ENCODE peak calls at places on chromosomes 13 and 19, in five cellular contexts. K is H9, L is IMR-90, J is mesendoderm, M is H1. H is an unnamed sample.

GRCh38 chr13:96984061-96984508 is 10.2 kb downstream of the OXGR1 start:
- DNase-seq in K (peak; percentile 53), L (no peak), J (peak; percentile 68), M (no peak), H (peak; percentile 96)

GRCh38 chr19:52028027-52028779 is at the start of gene ZNF614:
- DNase-seq in K (peak; percentile 86), L (peak; percentile 86), J (peak; percentile 94), M (peak; percentile 95), H (peak; percentile 88)

GRCh38 chr13:111429064-111429558 is 108.7 kb downstream of the TEX29 start:
- DNase-seq in K (peak; percentile 82), L (peak; percentile 18), J (peak; percentile 71), M (peak; percentile 88), H (peak; percentile 69)

GRCh38 chr19:42567567-42567966 is 27.2 kb downstream of the CEACAM8 start:
- DNase-seq in K (no peak), L (no peak), J (no peak), M (no peak), H (no peak)

GRCh38 chr13:41465215-41465907 is 8.0 kb downstream of the RGCC start:
- DNase-seq in K (no peak), L (peak; percentile 94), J (no peak), M (no peak), H (peak; percentile 37)

GRCh38 chr13:100721885-100722512 is 47.4 kb upstream of the TMTC4 start:
- DNase-seq in K (peak; percentile 56), L (peak; percentile 50), J (peak; percentile 61), M (peak; percentile 82), H (peak; percentile 79)

GRCh38 chr19:55605637-55606470 is at the start of gene ZNF865:
- DNase-seq in K (peak; percentile 85), L (peak; percentile 87), J (peak; percentile 97), M (peak; percentile 72), H (peak; percentile 85)

GRCh38 chr13:85140192-85140591 is 659.0 kb downstream of the SLITRK6 start:
- DNase-seq in K (no peak), L (no peak), J (peak; percentile 32), M (no peak), H (no peak)

GRCh38 chr13:63088226-63088625 is 1672.6 kb upstream of the PCDH20 start:
- DNase-seq in K (no peak), L (peak; percentile 59), J (no peak), M (no peak), H (no peak)

GRCh38 chr13:49457221-49457620 is 13.1 kb downstream of the SETDB2 start:
- DNase-seq in K (no peak), L (peak; percentile 63), J (no peak), M (no peak), H (no peak)

GRCh38 chr19:16372065-16372915 is 47.7 kb downstream of the KLF2 start:
- DNase-seq in K (no peak), L (no peak), J (no peak), M (no peak), H (no peak)

GRCh38 chr19:51676566-51677083 is 16.5 kb upstream of the SPACA6 start:
- DNase-seq in K (no peak), L (no peak), J (no peak), M (no peak), H (no peak)

GRCh38 chr13:106612688-106613087 is 44.8 kb upstream of the ARGLU1 start:
- DNase-seq in K (no peak), L (peak; percentile 59), J (no peak), M (no peak), H (no peak)

GRCh38 chr19:39067104-39067503 is 17.1 kb upstream of the ACP7 start:
- DNase-seq in K (no peak), L (no peak), J (no peak), M (no peak), H (no peak)

GRCh38 chr13:74868044-74868443 is 613.9 kb downstream of the TBC1D4 start:
- DNase-seq in K (no peak), L (no peak), J (no peak), M (no peak), H (no peak)

GRCh38 chr13:106277483-106278154 is 257.8 kb downstream of the EFNB2 start:
- DNase-seq in K (no peak), L (no peak), J (peak; percentile 7), M (no peak), H (no peak)

GRCh38 chr13:94708971-94709614 is 3.3 kb downstream of the SOX21 start:
- DNase-seq in K (no peak), L (no peak), J (no peak), M (no peak), H (no peak)

GRCh38 chr19:31675187-31675913 is 326.1 kb upstream of the TSHZ3 start:
- DNase-seq in K (no peak), L (peak; percentile 59), J (no peak), M (no peak), H (no peak)

GRCh38 chr19:49327878-49328544 is 3.0 kb upstream of the SLC6A16 start:
- DNase-seq in K (peak; percentile 51), L (peak; percentile 23), J (peak; percentile 63), M (no peak), H (peak; percentile 29)

GRCh38 chr19:49057636-49058234 is at the start of gene CGB7:
- DNase-seq in K (peak; percentile 83), L (peak; percentile 35), J (peak; percentile 69), M (peak; percentile 92), H (peak; percentile 62)

GRCh38 chr19:19526581-19527370 is 1.9 kb upstream of the YJEFN3 start:
- DNase-seq in K (no peak), L (no peak), J (no peak), M (no peak), H (no peak)

GRCh38 chr13:75587679-75588078 is 38.1 kb downstream of the UCHL3 start:
- DNase-seq in K (peak; percentile 32), L (peak; percentile 4), J (peak; percentile 86), M (no peak), H (no peak)

GRCh38 chr19:11662278-11662677 is 65.0 kb downstream of the ZNF627 start:
- DNase-seq in K (no peak), L (no peak), J (no peak), M (no peak), H (no peak)

GRCh38 chr13:113742000-113742441 is 17.0 kb upstream of the TMEM255B start:
- DNase-seq in K (peak; percentile 63), L (peak; percentile 50), J (peak; percentile 50), M (no peak), H (no peak)

GRCh38 chr19:1327125-1327524 is 41.5 kb downstream of the EFNA2 start:
- DNase-seq in K (no peak), L (no peak), J (no peak), M (no peak), H (no peak)

GRCh38 chr13:20457670-20458069 is 68.0 kb downstream of the CRYL1 start:
- DNase-seq in K (no peak), L (no peak), J (no peak), M (no peak), H (no peak)

GRCh38 chr13:33676700-33677048 is 141.3 kb upstream of the RFC3 start:
- DNase-seq in K (no peak), L (peak; percentile 21), J (peak; percentile 37), M (no peak), H (peak; percentile 49)

GRCh38 chr19:3161453-3161852 is 17.1 kb upstream of the S1PR4 start:
- DNase-seq in K (no peak), L (peak; percentile 43), J (no peak), M (no peak), H (no peak)

DNA sequence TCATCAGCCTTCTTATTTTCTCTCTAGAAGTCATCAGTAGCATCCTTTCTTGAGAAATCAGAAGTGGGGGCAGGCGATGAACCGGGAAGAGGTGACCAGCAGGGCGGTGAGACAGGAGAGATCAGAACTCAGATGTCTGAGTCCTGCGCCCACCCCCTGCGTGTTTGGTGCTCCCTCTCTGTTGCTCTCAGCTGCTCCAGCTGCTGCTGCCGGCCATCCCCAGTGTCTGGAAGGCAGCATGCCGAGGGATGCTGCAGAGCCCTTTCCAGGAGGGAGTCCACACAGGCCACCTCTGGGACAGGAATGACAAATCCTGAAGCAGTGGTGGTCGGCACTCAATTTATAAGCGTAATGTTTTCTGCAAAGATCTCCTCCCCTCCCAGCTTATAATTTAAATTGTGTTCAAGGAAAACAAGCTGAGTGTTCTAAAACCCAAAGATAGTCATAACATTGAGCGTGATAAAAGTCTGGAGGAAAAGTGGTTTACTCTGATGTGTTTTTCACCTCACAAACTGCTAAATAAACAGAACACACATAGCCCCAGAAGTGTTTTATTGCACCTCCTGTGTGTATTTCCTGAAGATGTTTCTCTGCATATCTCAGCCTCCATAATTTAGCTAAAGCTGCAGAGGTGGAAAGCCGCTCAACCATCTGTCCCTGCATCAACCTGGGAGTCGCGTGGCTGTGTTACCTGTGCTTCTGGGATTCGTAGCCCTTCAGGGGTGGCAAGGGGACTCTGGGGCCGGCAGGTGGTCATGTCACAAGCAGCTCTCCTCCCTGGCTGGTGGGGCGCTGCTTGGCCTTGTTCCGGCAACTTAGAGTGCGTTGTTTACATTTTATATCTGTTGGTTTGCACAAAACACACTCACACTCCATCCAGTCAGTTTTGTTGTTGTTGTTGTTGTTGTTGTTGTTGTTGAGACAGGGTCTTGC is 191.2 kb downstream of the USP12 start:
- DNase-seq in K (no peak), L (no peak), J (no peak), M (no peak), H (no peak)
- H3K4ac ChIP-seq in K (no peak overlapping the region), L (peak overlapping the region; percentile 42), J (no peak overlapping the region), M (no peak overlapping the region), H (no peak overlapping the region)

DNA sequence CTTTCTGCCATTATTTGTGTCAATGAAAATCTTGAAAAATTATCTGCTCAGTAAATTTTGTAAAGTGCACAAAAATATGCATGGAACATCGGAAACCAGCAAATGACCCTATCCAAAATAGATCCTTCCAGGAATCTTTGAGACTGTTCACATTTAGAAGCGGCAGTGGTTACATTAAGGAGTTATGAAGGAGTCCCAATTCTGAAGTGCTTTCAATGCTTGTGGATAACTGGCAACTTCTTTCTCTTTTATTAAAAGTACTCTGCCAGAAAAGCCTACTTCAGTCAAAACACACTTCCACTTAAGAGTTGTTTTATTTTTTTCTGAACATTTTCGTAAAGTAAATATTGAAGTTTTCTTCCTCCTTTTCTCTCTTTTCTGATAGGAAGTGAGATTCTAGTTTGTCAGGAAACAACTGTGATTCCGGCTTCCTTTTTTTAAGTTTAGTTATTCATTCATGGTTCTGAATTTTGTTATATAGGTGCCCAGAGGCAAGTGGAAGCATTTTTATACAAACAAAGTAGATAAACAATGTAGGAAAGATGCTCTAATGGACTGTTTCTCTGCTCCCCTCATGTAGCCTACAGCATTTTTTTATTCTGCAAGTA is 83.5 kb downstream of the PCDH9 start:
- DNase-seq in K (no peak), L (no peak), J (no peak), M (no peak), H (no peak)
- H3K9ac ChIP-seq in K (no peak overlapping the region), L (no peak overlapping the region), J (no peak overlapping the region), M (no peak overlapping the region), H (no peak overlapping the region)

GRCh38 chr19:35500611-35501010 is 10.3 kb upstream of the KRTDAP start:
- DNase-seq in K (no peak), L (no peak), J (no peak), M (no peak), H (no peak)
- H3K23ac ChIP-seq in K (no peak overlapping the region), L (no peak overlapping the region), J (no peak overlapping the region), M (no peak overlapping the region), H (no peak overlapping the region)

GRCh38 chr13:109785141-109785891 is 1.1 kb downstream of the IRS2 start:
- DNase-seq in K (peak; percentile 42), L (peak; percentile 57), J (peak; percentile 68), M (peak; percentile 66), H (peak; percentile 40)

GRCh38 chr13:109785892-109786450 is 412 bp downstream of the IRS2 start:
- DNase-seq in K (no peak), L (no peak), J (peak; percentile 14), M (no peak), H (peak; percentile 32)

GRCh38 chr13:109783815-109784589 is 2.4 kb downstream of the IRS2 start:
- DNase-seq in K (peak; percentile 50), L (no peak), J (no peak), M (no peak), H (no peak)

GRCh38 chr13:109783447-109783814 is 3.0 kb downstream of the IRS2 start:
- DNase-seq in K (peak; percentile 74), L (no peak), J (peak; percentile 55), M (peak; percentile 79), H (no peak)

GRCh38 chr13:109784590-109785140 is 1.7 kb downstream of the IRS2 start:
- DNase-seq in K (peak; percentile 81), L (peak; percentile 62), J (peak; percentile 82), M (peak; percentile 89), H (peak; percentile 73)
- H3K4ac ChIP-seq in K (no peak overlapping the region), L (no peak overlapping the region), J (no peak overlapping the region), M (no peak overlapping the region), H (no peak overlapping the region)

H was measured in trophoblast cell.